ENCODE peak calls at places on chromosomes 1 and 21, in six cellular contexts. One of them, this sample, is unnamed.

GRCh38 chr1:99645699-99646531 is at the start of gene PALMD:
- DNase-seq in K562: peak; percentile 33
- DNase-seq in A549: peak; percentile 40
- DNase-seq in HepG2: peak; percentile 61
- DNase-seq in H1: no peak
- DNase-seq in endothelial cell of umbilical vein: peak; percentile 86
- DNase-seq in this sample: peak; percentile 15

GRCh38 chr1:205965039-205965630 is 21.9 kb upstream of the SLC26A9 start:
- DNase-seq in K562: no peak
- DNase-seq in A549: no peak
- DNase-seq in HepG2: no peak
- DNase-seq in H1: no peak
- DNase-seq in endothelial cell of umbilical vein: no peak
- DNase-seq in this sample: no peak

GRCh38 chr1:200029035-200029623 is 1.6 kb downstream of the NR5A2 start:
- DNase-seq in K562: no peak
- DNase-seq in A549: peak; percentile 72
- DNase-seq in HepG2: no peak
- DNase-seq in H1: peak; percentile 76
- DNase-seq in endothelial cell of umbilical vein: peak; percentile 69
- DNase-seq in this sample: peak; percentile 66

GRCh38 chr1:153597206-153597605 is 15.7 kb downstream of the S100A16 start:
- DNase-seq in K562: no peak
- DNase-seq in A549: peak; percentile 44
- DNase-seq in HepG2: peak; percentile 42
- DNase-seq in H1: no peak
- DNase-seq in endothelial cell of umbilical vein: peak; percentile 28
- DNase-seq in this sample: no peak

GRCh38 chr21:42844411-42845113 is 34.8 kb downstream of the WDR4 start:
- DNase-seq in K562: no peak
- DNase-seq in A549: no peak
- DNase-seq in HepG2: no peak
- DNase-seq in H1: no peak
- DNase-seq in endothelial cell of umbilical vein: no peak
- DNase-seq in this sample: peak; percentile 9

GRCh38 chr21:30227633-30228404 is 11.9 kb upstream of the CLDN8 start:
- DNase-seq in K562: no peak
- DNase-seq in A549: peak; percentile 43
- DNase-seq in HepG2: no peak
- DNase-seq in H1: no peak
- DNase-seq in endothelial cell of umbilical vein: no peak
- DNase-seq in this sample: no peak

GRCh38 chr1:219412772-219413171 is 200.1 kb downstream of the ZC3H11B start:
- DNase-seq in K562: no peak
- DNase-seq in A549: no peak
- DNase-seq in HepG2: no peak
- DNase-seq in H1: no peak
- DNase-seq in endothelial cell of umbilical vein: no peak
- DNase-seq in this sample: no peak

GRCh38 chr1:230899845-230900251 is 31.5 kb upstream of the C1orf198 start:
- DNase-seq in K562: no peak
- DNase-seq in A549: no peak
- DNase-seq in HepG2: no peak
- DNase-seq in H1: no peak
- DNase-seq in endothelial cell of umbilical vein: no peak
- DNase-seq in this sample: no peak

GRCh38 chr1:6965062-6965913 is 180.0 kb downstream of the CAMTA1 start:
- DNase-seq in K562: no peak
- DNase-seq in A549: no peak
- DNase-seq in HepG2: no peak
- DNase-seq in H1: no peak
- DNase-seq in endothelial cell of umbilical vein: no peak
- DNase-seq in this sample: no peak

GRCh38 chr1:169874229-169874628 is 19.5 kb downstream of the SCYL3 start:
- DNase-seq in K562: no peak
- DNase-seq in A549: no peak
- DNase-seq in HepG2: no peak
- DNase-seq in H1: no peak
- DNase-seq in endothelial cell of umbilical vein: no peak
- DNase-seq in this sample: no peak

GRCh38 chr1:62230724-62231123 is 36.1 kb downstream of the L1TD1 start:
- DNase-seq in K562: no peak
- DNase-seq in A549: peak; percentile 62
- DNase-seq in HepG2: no peak
- DNase-seq in H1: no peak
- DNase-seq in endothelial cell of umbilical vein: no peak
- DNase-seq in this sample: no peak

GRCh38 chr1:26431979-26432695 is at the start of gene DHDDS:
- DNase-seq in K562: peak; percentile 100
- DNase-seq in A549: peak; percentile 97
- DNase-seq in HepG2: peak; percentile 91
- DNase-seq in H1: peak; percentile 99
- DNase-seq in endothelial cell of umbilical vein: peak; percentile 99
- DNase-seq in this sample: peak; percentile 97

GRCh38 chr1:36705629-36706028 is 222.9 kb upstream of the CSF3R start:
- DNase-seq in K562: no peak
- DNase-seq in A549: peak; percentile 20
- DNase-seq in HepG2: no peak
- DNase-seq in H1: no peak
- DNase-seq in endothelial cell of umbilical vein: no peak
- DNase-seq in this sample: no peak

GRCh38 chr1:25543425-25544242 is at the start of gene LDLRAP1:
- DNase-seq in K562: peak; percentile 99
- DNase-seq in A549: peak; percentile 59
- DNase-seq in HepG2: peak; percentile 37
- DNase-seq in H1: peak; percentile 87
- DNase-seq in endothelial cell of umbilical vein: peak; percentile 74
- DNase-seq in this sample: peak; percentile 78

GRCh38 chr1:181117648-181118449 is 29.3 kb downstream of the IER5 start:
- DNase-seq in K562: no peak
- DNase-seq in A549: peak; percentile 73
- DNase-seq in HepG2: no peak
- DNase-seq in H1: no peak
- DNase-seq in endothelial cell of umbilical vein: no peak
- DNase-seq in this sample: no peak

GRCh38 chr1:218312509-218312908 is 27.4 kb downstream of the RRP15 start:
- DNase-seq in K562: no peak
- DNase-seq in A549: no peak
- DNase-seq in HepG2: no peak
- DNase-seq in H1: no peak
- DNase-seq in endothelial cell of umbilical vein: peak; percentile 74
- DNase-seq in this sample: no peak

GRCh38 chr21:15669247-15669646 is 60.5 kb upstream of the USP25 start:
- DNase-seq in K562: no peak
- DNase-seq in A549: no peak
- DNase-seq in HepG2: no peak
- DNase-seq in H1: no peak
- DNase-seq in endothelial cell of umbilical vein: no peak
- DNase-seq in this sample: no peak

GRCh38 chr1:220219136-220219442 is 53.2 kb downstream of the RAB3GAP2 start:
- DNase-seq in K562: no peak
- DNase-seq in A549: no peak
- DNase-seq in HepG2: no peak
- DNase-seq in H1: no peak
- DNase-seq in endothelial cell of umbilical vein: no peak
- DNase-seq in this sample: no peak

GRCh38 chr1:90994461-90994860 is 27.4 kb downstream of the ZNF644 start:
- DNase-seq in K562: no peak
- DNase-seq in A549: no peak
- DNase-seq in HepG2: no peak
- DNase-seq in H1: no peak
- DNase-seq in endothelial cell of umbilical vein: no peak
- DNase-seq in this sample: no peak

GRCh38 chr1:69284508-69284907 is 283.2 kb upstream of the LRRC7 start:
- DNase-seq in K562: no peak
- DNase-seq in A549: no peak
- DNase-seq in HepG2: no peak
- DNase-seq in H1: no peak
- DNase-seq in endothelial cell of umbilical vein: no peak
- DNase-seq in this sample: no peak

GRCh38 chr1:7549277-7549676 is 221.8 kb upstream of the VAMP3 start:
- DNase-seq in K562: no peak
- DNase-seq in A549: peak; percentile 92
- DNase-seq in HepG2: no peak
- DNase-seq in H1: no peak
- DNase-seq in endothelial cell of umbilical vein: peak; percentile 84
- DNase-seq in this sample: no peak

GRCh38 chr1:166673722-166674121 is 165.6 kb upstream of the POGK start:
- DNase-seq in K562: no peak
- DNase-seq in A549: no peak
- DNase-seq in HepG2: no peak
- DNase-seq in H1: no peak
- DNase-seq in endothelial cell of umbilical vein: no peak
- DNase-seq in this sample: no peak

GRCh38 chr21:36055551-36055950 is 4.8 kb downstream of the SETD4 start:
- DNase-seq in K562: no peak
- DNase-seq in A549: no peak
- DNase-seq in HepG2: no peak
- DNase-seq in H1: no peak
- DNase-seq in endothelial cell of umbilical vein: no peak
- DNase-seq in this sample: no peak

GRCh38 chr1:195939844-195940243 is 668.4 kb downstream of the KCNT2 start:
- DNase-seq in K562: no peak
- DNase-seq in A549: peak; percentile 10
- DNase-seq in HepG2: no peak
- DNase-seq in H1: no peak
- DNase-seq in endothelial cell of umbilical vein: no peak
- DNase-seq in this sample: peak; percentile 26
- TF ChIP-seq JUN in K562: no peak
- TF ChIP-seq JUN in A549: no peak
- TF ChIP-seq JUN in HepG2: no peak
- TF ChIP-seq JUN in H1: no peak
- TF ChIP-seq JUN in endothelial cell of umbilical vein: no peak
- TF ChIP-seq JUN in this sample: no peak

DNA sequence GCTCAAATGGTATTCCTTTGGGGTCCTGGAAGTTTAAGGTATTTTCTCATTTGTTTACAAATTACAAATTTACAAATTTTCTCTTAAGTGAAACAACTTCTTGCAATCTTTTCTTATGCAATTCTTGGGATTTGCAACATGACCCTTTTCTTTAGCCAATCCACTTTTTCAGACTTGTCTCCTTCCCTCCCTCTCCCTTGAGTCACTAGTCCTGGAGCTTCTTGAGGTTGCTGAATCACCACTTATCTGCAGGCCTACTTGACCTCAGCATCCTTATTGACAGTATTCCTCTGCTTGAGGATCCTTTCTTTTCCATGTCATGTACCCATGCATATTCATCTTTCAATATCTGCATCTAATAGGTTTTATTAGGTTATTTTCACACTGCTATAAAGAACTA is 302.8 kb upstream of the ADAMTS5 start:
- DNase-seq in K562: no peak
- DNase-seq in A549: no peak
- DNase-seq in HepG2: no peak
- DNase-seq in H1: no peak
- DNase-seq in endothelial cell of umbilical vein: peak; percentile 9
- DNase-seq in this sample: no peak
- TF ChIP-seq JUN in K562: no peak
- TF ChIP-seq JUN in A549: no peak
- TF ChIP-seq JUN in HepG2: no peak
- TF ChIP-seq JUN in H1: no peak
- TF ChIP-seq JUN in endothelial cell of umbilical vein: no peak
- TF ChIP-seq JUN in this sample: no peak

GRCh38 chr21:44371596-44371995 is 18.2 kb downstream of the TRPM2 start:
- DNase-seq in K562: no peak
- DNase-seq in A549: no peak
- DNase-seq in HepG2: no peak
- DNase-seq in H1: no peak
- DNase-seq in endothelial cell of umbilical vein: no peak
- DNase-seq in this sample: no peak

GRCh38 chr21:44370027-44370735 is 16.8 kb downstream of the TRPM2 start:
- DNase-seq in K562: peak; percentile 75
- DNase-seq in A549: peak; percentile 24
- DNase-seq in HepG2: peak; percentile 54
- DNase-seq in H1: peak; percentile 77
- DNase-seq in endothelial cell of umbilical vein: no peak
- DNase-seq in this sample: peak; percentile 71

GRCh38 chr21:44370771-44371410 is 17.5 kb downstream of the TRPM2 start:
- DNase-seq in K562: no peak
- DNase-seq in A549: no peak
- DNase-seq in HepG2: no peak
- DNase-seq in H1: no peak
- DNase-seq in endothelial cell of umbilical vein: no peak
- DNase-seq in this sample: no peak

GRCh38 chr21:44374601-44375280 is 21.3 kb downstream of the TRPM2 start:
- DNase-seq in K562: no peak
- DNase-seq in A549: no peak
- DNase-seq in HepG2: no peak
- DNase-seq in H1: no peak
- DNase-seq in endothelial cell of umbilical vein: no peak
- DNase-seq in this sample: no peak

GRCh38 chr21:44372616-44373015 is 19.2 kb downstream of the TRPM2 start:
- DNase-seq in K562: no peak
- DNase-seq in A549: no peak
- DNase-seq in HepG2: no peak
- DNase-seq in H1: no peak
- DNase-seq in endothelial cell of umbilical vein: no peak
- DNase-seq in this sample: no peak
- TF ChIP-seq JUN in K562: no peak
- TF ChIP-seq JUN in A549: no peak
- TF ChIP-seq JUN in HepG2: no peak
- TF ChIP-seq JUN in H1: no peak
- TF ChIP-seq JUN in endothelial cell of umbilical vein: no peak
- TF ChIP-seq JUN in this sample: no peak

GRCh38 chr1:119341372-119341947 is 27.1 kb upstream of the HAO2 start:
- DNase-seq in K562: no peak
- DNase-seq in A549: no peak
- DNase-seq in HepG2: peak; percentile 99
- DNase-seq in H1: no peak
- DNase-seq in endothelial cell of umbilical vein: no peak
- DNase-seq in this sample: no peak

GRCh38 chr1:119336738-119337315 is 31.8 kb upstream of the HAO2 start:
- DNase-seq in K562: no peak
- DNase-seq in A549: no peak
- DNase-seq in HepG2: no peak
- DNase-seq in H1: no peak
- DNase-seq in endothelial cell of umbilical vein: no peak
- DNase-seq in this sample: no peak

GRCh38 chr1:119338004-119338403 is 30.6 kb upstream of the HAO2 start:
- DNase-seq in K562: no peak
- DNase-seq in A549: no peak
- DNase-seq in HepG2: no peak
- DNase-seq in H1: no peak
- DNase-seq in endothelial cell of umbilical vein: no peak
- DNase-seq in this sample: no peak

GRCh38 chr1:119338757-119339156 is 29.8 kb upstream of the HAO2 start:
- DNase-seq in K562: no peak
- DNase-seq in A549: no peak
- DNase-seq in HepG2: peak; percentile 50
- DNase-seq in H1: no peak
- DNase-seq in endothelial cell of umbilical vein: no peak
- DNase-seq in this sample: no peak

DNA sequence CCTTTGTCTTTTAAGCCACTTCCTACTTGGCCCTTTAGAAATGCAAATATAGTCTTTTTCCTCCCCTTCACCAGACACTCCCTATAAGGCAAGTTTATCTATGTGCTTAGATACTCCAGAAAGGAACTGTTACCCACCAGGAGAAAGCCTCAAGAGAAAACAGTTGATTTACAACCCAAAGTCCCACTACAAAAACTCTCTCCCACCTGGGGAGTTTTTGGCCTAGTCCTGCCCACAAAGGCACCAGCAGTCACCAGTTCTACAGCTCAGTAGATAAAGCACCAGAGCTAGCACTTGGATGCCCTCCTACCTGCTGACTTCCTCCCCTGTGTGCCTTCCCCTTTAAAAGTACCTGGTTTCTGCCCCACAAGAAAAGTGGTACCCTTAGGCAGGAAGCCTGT is 27.7 kb upstream of the HAO2 start:
- DNase-seq in K562: no peak
- DNase-seq in A549: no peak
- DNase-seq in HepG2: no peak
- DNase-seq in H1: peak; percentile 54
- DNase-seq in endothelial cell of umbilical vein: no peak
- DNase-seq in this sample: peak; percentile 36
- TF ChIP-seq JUN in K562: no peak
- TF ChIP-seq JUN in A549: no peak
- TF ChIP-seq JUN in HepG2: no peak
- TF ChIP-seq JUN in H1: no peak
- TF ChIP-seq JUN in endothelial cell of umbilical vein: no peak
- TF ChIP-seq JUN in this sample: no peak